ENCODE peak calls at places on chromosome 22, in eight cellular contexts. One of them, this sample, is unnamed.

GRCh38 chr22:33326540-33327295 is 268.5 kb upstream of the SYN3 start:
- DNase-seq in cardiac muscle cell: peak; percentile 84
- DNase-seq in fibroblast of mammary gland: no peak
- DNase-seq in astrocyte of the spinal cord: no peak
- DNase-seq in body of pancreas: no peak
- DNase-seq in fibroblast of lung: peak; percentile 10
- DNase-seq in HFF-Myc: no peak
- DNase-seq in PC-3: no peak
- DNase-seq in this sample: no peak

GRCh38 chr22:43377486-43377995 is 34.3 kb upstream of the MPPED1 start:
- DNase-seq in fibroblast of mammary gland: no peak
- DNase-seq in fibroblast of lung: peak; percentile 76
- DNase-seq in astrocyte of the spinal cord: no peak
- DNase-seq in cardiac muscle cell: no peak
- DNase-seq in HFF-Myc: no peak
- DNase-seq in body of pancreas: no peak
- DNase-seq in PC-3: no peak
- DNase-seq in this sample: no peak

GRCh38 chr22:32793604-32794003 is 7.9 kb upstream of the TIMP3 start:
- DNase-seq in PC-3: no peak
- DNase-seq in fibroblast of mammary gland: no peak
- DNase-seq in cardiac muscle cell: no peak
- DNase-seq in HFF-Myc: no peak
- DNase-seq in astrocyte of the spinal cord: no peak
- DNase-seq in fibroblast of lung: peak; percentile 27
- DNase-seq in body of pancreas: no peak
- DNase-seq in this sample: no peak

GRCh38 chr22:33737662-33738061 is 182.6 kb downstream of the LARGE1 start:
- DNase-seq in PC-3: no peak
- DNase-seq in body of pancreas: no peak
- DNase-seq in fibroblast of mammary gland: no peak
- DNase-seq in HFF-Myc: no peak
- DNase-seq in fibroblast of lung: no peak
- DNase-seq in astrocyte of the spinal cord: no peak
- DNase-seq in cardiac muscle cell: no peak
- DNase-seq in this sample: no peak

GRCh38 chr22:45878901-45879551 is 97.9 kb downstream of the WNT7B start:
- DNase-seq in body of pancreas: peak; percentile 8
- DNase-seq in PC-3: no peak
- DNase-seq in astrocyte of the spinal cord: no peak
- DNase-seq in HFF-Myc: no peak
- DNase-seq in fibroblast of mammary gland: no peak
- DNase-seq in fibroblast of lung: no peak
- DNase-seq in cardiac muscle cell: no peak
- DNase-seq in this sample: no peak

GRCh38 chr22:31753005-31753633 is 700 bp upstream of the DEPDC5 start:
- DNase-seq in cardiac muscle cell: peak; percentile 93
- DNase-seq in fibroblast of lung: no peak
- DNase-seq in PC-3: peak; percentile 5
- DNase-seq in HFF-Myc: no peak
- DNase-seq in fibroblast of mammary gland: no peak
- DNase-seq in astrocyte of the spinal cord: peak; percentile 6
- DNase-seq in body of pancreas: peak; percentile 28
- DNase-seq in this sample: peak; percentile 64

GRCh38 chr22:46462726-46463371 is 74.6 kb downstream of the CELSR1 start:
- DNase-seq in fibroblast of lung: peak; percentile 90
- DNase-seq in astrocyte of the spinal cord: peak; percentile 52
- DNase-seq in PC-3: peak; percentile 80
- DNase-seq in HFF-Myc: peak; percentile 51
- DNase-seq in body of pancreas: no peak
- DNase-seq in fibroblast of mammary gland: peak; percentile 85
- DNase-seq in cardiac muscle cell: no peak
- DNase-seq in this sample: peak; percentile 97

GRCh38 chr22:37896181-37896592 is 9.9 kb upstream of the MICALL1 start:
- DNase-seq in PC-3: peak; percentile 88
- DNase-seq in cardiac muscle cell: no peak
- DNase-seq in fibroblast of lung: no peak
- DNase-seq in body of pancreas: no peak
- DNase-seq in HFF-Myc: no peak
- DNase-seq in fibroblast of mammary gland: peak; percentile 23
- DNase-seq in astrocyte of the spinal cord: no peak
- DNase-seq in this sample: peak; percentile 99

GRCh38 chr22:46287873-46288751 is 8.6 kb upstream of the GTSE1 start:
- DNase-seq in HFF-Myc: no peak
- DNase-seq in body of pancreas: no peak
- DNase-seq in PC-3: no peak
- DNase-seq in fibroblast of lung: no peak
- DNase-seq in cardiac muscle cell: no peak
- DNase-seq in fibroblast of mammary gland: no peak
- DNase-seq in astrocyte of the spinal cord: no peak
- DNase-seq in this sample: no peak

GRCh38 chr22:48488149-48488551 is 1339.5 kb downstream of the BRD1 start:
- DNase-seq in cardiac muscle cell: no peak
- DNase-seq in PC-3: no peak
- DNase-seq in body of pancreas: no peak
- DNase-seq in fibroblast of mammary gland: no peak
- DNase-seq in HFF-Myc: no peak
- DNase-seq in astrocyte of the spinal cord: no peak
- DNase-seq in fibroblast of lung: no peak
- DNase-seq in this sample: no peak

GRCh38 chr22:44286673-44287072 is 26.1 kb downstream of the SHISAL1 start:
- DNase-seq in fibroblast of mammary gland: peak; percentile 18
- DNase-seq in PC-3: no peak
- DNase-seq in HFF-Myc: no peak
- DNase-seq in cardiac muscle cell: no peak
- DNase-seq in body of pancreas: no peak
- DNase-seq in fibroblast of lung: peak; percentile 53
- DNase-seq in astrocyte of the spinal cord: no peak
- DNase-seq in this sample: no peak

GRCh38 chr22:35726933-35727332 is 9.3 kb downstream of the APOL5 start:
- DNase-seq in astrocyte of the spinal cord: no peak
- DNase-seq in fibroblast of lung: no peak
- DNase-seq in fibroblast of mammary gland: no peak
- DNase-seq in cardiac muscle cell: no peak
- DNase-seq in body of pancreas: no peak
- DNase-seq in PC-3: no peak
- DNase-seq in HFF-Myc: no peak
- DNase-seq in this sample: no peak

GRCh38 chr22:35727436-35727835 is 9.8 kb downstream of the APOL5 start:
- DNase-seq in PC-3: no peak
- DNase-seq in cardiac muscle cell: peak; percentile 33
- DNase-seq in HFF-Myc: no peak
- DNase-seq in fibroblast of mammary gland: no peak
- DNase-seq in body of pancreas: no peak
- DNase-seq in astrocyte of the spinal cord: no peak
- DNase-seq in fibroblast of lung: no peak
- DNase-seq in this sample: no peak

GRCh38 chr22:35726398-35726797 is 8.7 kb downstream of the APOL5 start:
- DNase-seq in PC-3: no peak
- DNase-seq in fibroblast of mammary gland: no peak
- DNase-seq in body of pancreas: no peak
- DNase-seq in astrocyte of the spinal cord: no peak
- DNase-seq in cardiac muscle cell: no peak
- DNase-seq in fibroblast of lung: no peak
- DNase-seq in HFF-Myc: no peak
- DNase-seq in this sample: no peak

GRCh38 chr22:35729309-35729698 is 11.6 kb downstream of the APOL5 start:
- DNase-seq in astrocyte of the spinal cord: no peak
- DNase-seq in HFF-Myc: no peak
- DNase-seq in PC-3: no peak
- DNase-seq in fibroblast of mammary gland: no peak
- DNase-seq in cardiac muscle cell: no peak
- DNase-seq in body of pancreas: no peak
- DNase-seq in fibroblast of lung: no peak
- DNase-seq in this sample: no peak

DNA sequence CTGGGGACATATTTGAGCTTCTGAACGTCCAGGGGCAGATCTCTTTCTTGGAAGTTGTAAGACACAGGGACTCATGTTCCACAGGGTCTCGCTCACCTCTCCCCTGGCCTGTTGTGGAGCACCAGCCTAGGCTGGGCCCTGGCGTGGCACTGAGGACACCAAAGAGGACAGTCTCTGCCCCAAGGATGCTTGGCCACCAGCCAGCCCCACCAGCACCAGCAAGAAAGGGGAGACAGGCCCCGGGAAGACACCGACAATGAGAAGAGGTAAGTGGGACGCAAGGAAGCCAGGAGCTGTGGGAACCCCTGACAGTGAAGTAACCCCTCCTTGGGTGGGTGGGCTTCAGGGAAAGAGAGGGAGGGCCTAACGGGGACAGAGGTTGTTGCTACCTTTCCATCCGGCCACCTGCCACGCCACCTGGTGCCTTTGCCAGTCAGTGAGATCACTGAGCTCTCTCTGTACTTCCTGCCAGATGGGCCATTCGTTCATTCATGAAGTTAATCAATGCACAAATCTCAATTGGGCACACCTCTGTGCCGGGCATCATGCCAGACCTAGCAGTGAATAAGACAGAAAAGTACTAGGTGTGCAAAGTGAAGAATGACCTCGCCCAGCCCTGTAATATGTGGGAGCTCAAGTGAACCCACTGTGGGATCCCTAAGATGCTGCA is 11.1 kb downstream of the APOL5 start:
- DNase-seq in body of pancreas: peak; percentile 76
- DNase-seq in fibroblast of mammary gland: no peak
- DNase-seq in astrocyte of the spinal cord: no peak
- DNase-seq in cardiac muscle cell: no peak
- DNase-seq in HFF-Myc: no peak
- DNase-seq in fibroblast of lung: no peak
- DNase-seq in PC-3: peak; percentile 15
- DNase-seq in this sample: peak; percentile 48
- TF ChIP-seq CTCF in body of pancreas: no peak
- TF ChIP-seq CTCF in fibroblast of mammary gland: no peak
- TF ChIP-seq CTCF in astrocyte of the spinal cord: no peak
- TF ChIP-seq CTCF in cardiac muscle cell: no peak
- TF ChIP-seq CTCF in HFF-Myc: no peak
- TF ChIP-seq CTCF in fibroblast of lung: no peak
- TF ChIP-seq CTCF in PC-3: peak; percentile 9
- TF ChIP-seq CTCF in this sample: no peak

DNA sequence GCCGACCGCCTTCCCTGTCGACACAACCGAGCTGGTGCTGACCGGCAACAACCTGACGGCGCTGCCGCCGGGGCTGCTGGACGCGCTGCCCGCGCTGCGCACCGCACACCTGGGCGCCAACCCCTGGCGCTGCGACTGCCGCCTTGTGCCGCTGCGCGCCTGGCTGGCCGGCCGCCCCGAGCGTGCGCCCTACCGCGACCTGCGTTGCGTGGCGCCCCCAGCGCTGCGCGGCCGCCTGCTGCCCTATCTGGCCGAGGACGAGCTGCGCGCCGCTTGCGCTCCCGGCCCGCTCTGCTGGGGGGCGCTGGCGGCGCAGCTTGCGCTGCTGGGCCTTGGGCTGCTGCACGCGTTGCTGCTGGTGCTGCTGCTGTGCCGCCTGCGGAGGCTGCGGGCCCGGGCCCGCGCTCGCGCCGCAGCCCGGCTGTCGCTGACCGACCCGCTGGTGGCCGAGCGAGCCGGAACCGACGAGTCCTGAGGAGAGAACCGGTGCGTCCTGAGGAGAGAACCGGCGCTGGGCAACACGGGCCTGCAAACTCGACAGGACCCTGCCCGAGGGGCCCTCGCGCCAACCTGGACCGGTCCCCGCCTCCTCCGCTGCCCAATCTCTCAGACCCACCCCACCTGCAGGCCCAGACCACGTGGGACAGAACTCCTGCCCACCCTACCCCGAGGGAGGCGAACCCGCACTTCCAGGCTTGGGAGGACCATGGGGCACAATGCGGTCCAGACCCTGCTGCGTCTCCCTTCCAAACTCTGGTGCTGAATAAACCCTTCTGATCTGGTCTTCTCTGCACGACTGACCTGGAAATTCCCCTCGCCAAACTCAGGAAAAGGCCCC is 870 bp downstream of the GP1BB start:
- DNase-seq in astrocyte of the spinal cord: no peak
- DNase-seq in fibroblast of lung: peak; percentile 40
- DNase-seq in cardiac muscle cell: peak; percentile 81
- DNase-seq in body of pancreas: no peak
- DNase-seq in fibroblast of mammary gland: peak; percentile 25
- DNase-seq in HFF-Myc: no peak
- DNase-seq in PC-3: peak; percentile 61
- DNase-seq in this sample: peak; percentile 16
- H3K4me3 ChIP-seq in astrocyte of the spinal cord: no peak overlapping the region
- H3K4me3 ChIP-seq in fibroblast of lung: no peak overlapping the region
- H3K4me3 ChIP-seq in cardiac muscle cell: peak overlapping the region; percentile 22
- H3K4me3 ChIP-seq in body of pancreas: no peak overlapping the region
- H3K4me3 ChIP-seq in fibroblast of mammary gland: no peak overlapping the region
- H3K4me3 ChIP-seq in HFF-Myc: no peak overlapping the region
- H3K4me3 ChIP-seq in PC-3: peak overlapping the region; percentile 52
- H3K4me3 ChIP-seq in this sample: no peak overlapping the region

DNA sequence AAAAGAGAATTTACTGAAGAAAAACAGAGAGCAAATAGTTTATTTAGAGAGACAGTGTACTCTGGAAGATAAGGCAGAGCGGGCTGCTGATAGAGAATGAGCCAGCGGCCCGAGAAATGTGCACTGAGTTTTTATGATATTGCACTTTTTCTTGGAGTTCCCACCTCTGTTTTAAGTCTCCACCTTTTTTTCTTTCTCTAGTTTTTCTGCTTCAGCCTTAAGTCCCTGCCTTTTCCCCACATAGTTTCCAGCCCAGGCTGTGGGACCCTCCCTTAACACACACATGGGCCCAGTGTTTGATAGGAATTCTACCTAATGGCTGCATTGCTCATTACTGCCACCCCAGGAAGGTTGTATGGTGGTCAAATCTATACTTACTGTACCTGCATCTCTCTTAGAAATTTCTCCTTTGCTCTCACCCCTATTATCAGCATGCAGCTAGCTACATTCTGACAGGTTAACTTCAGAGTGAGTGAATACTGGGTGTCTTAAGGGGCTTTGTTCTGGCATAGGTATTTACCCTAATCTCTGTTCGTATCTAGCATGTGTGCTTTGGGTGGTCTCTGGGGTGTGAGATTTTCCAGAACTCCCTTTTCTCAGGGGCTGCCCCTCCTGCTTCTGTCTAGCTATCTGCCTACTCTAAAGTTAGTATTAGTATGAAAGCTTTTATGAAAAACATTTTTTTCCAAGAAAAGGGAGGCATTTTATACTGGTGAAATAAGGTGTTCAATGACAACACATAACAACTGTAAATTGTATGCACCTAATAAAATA is 127.3 kb upstream of the TOP3B start:
- DNase-seq in fibroblast of lung: no peak
- DNase-seq in cardiac muscle cell: no peak
- DNase-seq in fibroblast of mammary gland: no peak
- DNase-seq in HFF-Myc: no peak
- DNase-seq in body of pancreas: no peak
- DNase-seq in astrocyte of the spinal cord: no peak
- DNase-seq in PC-3: peak; percentile 12
- DNase-seq in this sample: no peak
- TF ChIP-seq CTCF in fibroblast of lung: no peak
- TF ChIP-seq CTCF in cardiac muscle cell: peak; percentile 23
- TF ChIP-seq CTCF in fibroblast of mammary gland: no peak
- TF ChIP-seq CTCF in HFF-Myc: no peak
- TF ChIP-seq CTCF in body of pancreas: no peak
- TF ChIP-seq CTCF in astrocyte of the spinal cord: no peak
- TF ChIP-seq CTCF in PC-3: peak; percentile 53
- TF ChIP-seq CTCF in this sample: peak; percentile 27

DNA sequence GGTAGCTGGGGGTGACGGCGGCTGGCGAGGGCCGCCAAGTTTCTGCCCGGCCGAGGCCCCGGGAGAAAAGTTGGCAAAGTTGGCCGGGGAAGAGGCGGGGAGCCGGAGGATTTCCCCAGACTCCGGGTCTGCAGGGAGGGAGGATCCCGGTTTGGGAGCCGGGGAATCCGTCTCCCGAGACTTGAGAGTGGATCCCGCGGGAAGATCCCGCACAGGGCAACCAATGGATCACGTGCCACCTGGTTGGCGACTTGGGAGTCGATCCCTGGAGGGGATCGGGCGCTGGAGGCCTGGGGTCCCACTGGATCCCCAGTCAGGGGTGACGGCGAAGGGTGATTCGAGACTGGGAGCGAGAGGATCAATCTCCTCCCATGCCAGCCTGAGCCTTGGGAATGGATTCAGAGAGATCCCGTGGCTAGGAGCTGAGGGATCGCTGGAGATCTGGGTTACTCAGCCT is 349 bp downstream of the KIAA1671 start:
- DNase-seq in body of pancreas: peak; percentile 70
- DNase-seq in cardiac muscle cell: no peak
- DNase-seq in fibroblast of lung: peak; percentile 47
- DNase-seq in fibroblast of mammary gland: peak; percentile 28
- DNase-seq in PC-3: peak; percentile 71
- DNase-seq in astrocyte of the spinal cord: peak; percentile 64
- DNase-seq in HFF-Myc: no peak
- DNase-seq in this sample: peak; percentile 78
- H3K4me3 ChIP-seq in body of pancreas: peak overlapping the region; percentile 26
- H3K4me3 ChIP-seq in cardiac muscle cell: peak overlapping the region; percentile 41
- H3K4me3 ChIP-seq in fibroblast of lung: peak overlapping the region; percentile 22
- H3K4me3 ChIP-seq in fibroblast of mammary gland: peak overlapping the region; percentile 31
- H3K4me3 ChIP-seq in PC-3: peak overlapping the region; percentile 98
- H3K4me3 ChIP-seq in astrocyte of the spinal cord: peak overlapping the region; percentile 66
- H3K4me3 ChIP-seq in HFF-Myc: peak overlapping the region; percentile 42
- H3K4me3 ChIP-seq in this sample: peak overlapping the region; percentile 97